ENCODE peak calls at places on chromosome 19, in six cellular contexts. V is Panc1, P is HCT116, B is K562, J is H1, F is SK-N-SH. I is an unnamed sample.

GRCh38 chr19:6576869-6577281 is 14.1 kb downstream of the CD70 start:
- DNase-seq in V (no peak), P (no peak), B (no peak), J (no peak), F (no peak), I (no peak)

GRCh38 chr19:12974301-12975220 is 5.2 kb downstream of the DAND5 start:
- DNase-seq in V (no peak), P (no peak), B (peak; percentile 67), J (no peak), F (peak; percentile 78), I (peak; percentile 35)

GRCh38 chr19:11821474-11821873 is 7.4 kb downstream of the ZNF440 start:
- DNase-seq in V (no peak), P (no peak), B (peak; percentile 52), J (no peak), F (no peak), I (no peak)

GRCh38 chr19:12543855-12544254 is 7.4 kb downstream of the ZNF564 start:
- DNase-seq in V (no peak), P (no peak), B (peak; percentile 22), J (no peak), F (no peak), I (no peak)

GRCh38 chr19:46404039-46404883 is 9.1 kb downstream of the CCDC8 start:
- DNase-seq in V (no peak), P (no peak), B (peak; percentile 39), J (peak; percentile 83), F (no peak), I (peak; percentile 69)

GRCh38 chr19:39512964-39513363 is 2.0 kb upstream of the SELENOV start:
- DNase-seq in V (no peak), P (no peak), B (no peak), J (no peak), F (no peak), I (no peak)

GRCh38 chr19:54525636-54526035 is 23.0 kb downstream of the LAIR2 start:
- DNase-seq in V (no peak), P (no peak), B (no peak), J (no peak), F (no peak), I (peak; percentile 19)

GRCh38 chr19:49363265-49364082 is at the start of gene DKKL1:
- DNase-seq in V (peak; percentile 94), P (peak; percentile 99), B (peak; percentile 98), J (peak; percentile 100), F (peak; percentile 89), I (peak; percentile 96)

GRCh38 chr19:610071-610800 is 20.6 kb downstream of the HCN2 start:
- DNase-seq in V (no peak), P (no peak), B (no peak), J (no peak), F (no peak), I (no peak)
- TF ChIP-seq SIN3A in V (no peak), P (no peak), B (no peak), J (no peak), F (no peak), I (no peak)

DNA sequence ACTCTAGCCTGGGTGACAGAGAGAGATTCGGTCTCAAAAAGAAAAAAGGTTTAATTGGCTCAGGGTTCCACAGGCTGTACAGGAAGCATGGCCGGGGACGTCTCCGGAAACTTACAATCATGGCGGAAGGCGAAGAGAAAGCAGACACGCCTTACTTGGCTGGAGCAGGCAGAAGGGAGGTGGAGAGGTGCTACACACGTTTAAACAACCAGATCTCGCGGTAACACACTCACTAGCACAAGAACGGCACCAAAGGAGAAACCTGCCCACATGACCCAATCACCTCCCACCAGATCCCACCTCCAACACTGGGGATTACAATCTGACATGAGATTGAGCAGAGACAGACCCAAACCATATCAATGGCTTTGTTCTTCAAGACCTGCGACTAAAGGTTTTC is 12.8 kb downstream of the CASP14 start:
- DNase-seq in V (no peak), P (no peak), B (no peak), J (no peak), F (no peak), I (no peak)
- TF ChIP-seq SIN3A in V (no peak), P (no peak), B (no peak), J (no peak), F (no peak), I (no peak)

GRCh38 chr19:45133661-45134060 is 27.1 kb downstream of the NKPD1 start:
- DNase-seq in V (no peak), P (no peak), B (no peak), J (no peak), F (no peak), I (no peak)

GRCh38 chr19:45130236-45130635 is 30.5 kb downstream of the NKPD1 start:
- DNase-seq in V (no peak), P (no peak), B (no peak), J (no peak), F (no peak), I (peak; percentile 23)

GRCh38 chr19:45128109-45128508 is 32.7 kb downstream of the NKPD1 start:
- DNase-seq in V (no peak), P (no peak), B (no peak), J (no peak), F (no peak), I (no peak)

GRCh38 chr19:45128806-45129205 is 32.0 kb downstream of the NKPD1 start:
- DNase-seq in V (no peak), P (no peak), B (no peak), J (no peak), F (no peak), I (no peak)

GRCh38 chr19:45130888-45131615 is 29.7 kb downstream of the NKPD1 start:
- DNase-seq in V (no peak), P (peak; percentile 19), B (no peak), J (no peak), F (no peak), I (peak; percentile 73)
- TF ChIP-seq SIN3A in V (no peak), P (no peak), B (no peak), J (no peak), F (no peak), I (no peak)

DNA sequence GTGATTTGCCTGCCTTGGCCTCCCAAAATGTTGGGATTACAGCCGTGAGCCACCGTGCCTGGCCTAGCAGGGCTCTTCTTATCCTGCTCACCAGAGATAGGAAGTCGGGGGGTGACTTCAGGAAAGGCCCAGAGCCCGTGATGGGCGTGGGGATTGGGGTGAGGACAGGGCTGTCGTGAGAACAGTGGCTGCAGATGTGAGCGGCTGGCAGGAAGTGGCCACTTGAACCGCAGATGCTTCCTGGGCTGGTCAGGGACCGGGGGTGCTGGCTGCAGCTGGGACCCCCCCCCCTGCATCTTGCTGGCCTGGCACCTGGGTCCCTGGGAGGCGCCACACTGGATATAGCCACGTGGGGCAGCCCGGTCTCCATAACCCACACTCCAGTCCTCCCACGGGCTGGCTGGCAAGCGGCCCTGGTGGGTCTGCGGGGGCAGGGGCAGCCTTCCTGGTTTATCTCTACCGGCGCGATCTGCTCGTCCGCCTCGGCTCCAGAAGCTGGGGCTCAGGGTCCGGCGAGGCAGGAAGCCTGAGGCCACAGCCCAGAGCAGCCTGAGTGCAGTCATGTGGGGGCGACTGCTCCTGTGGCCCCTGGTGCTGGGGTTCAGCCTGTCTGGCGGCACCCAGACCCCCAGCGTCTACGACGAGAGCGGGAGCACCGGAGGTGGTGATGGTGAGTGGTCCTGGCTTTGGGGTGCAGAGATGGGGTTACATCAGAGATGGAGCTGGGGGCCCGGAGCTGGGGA is at the start of gene F2RL3:
- DNase-seq in V (no peak), P (no peak), B (peak; percentile 81), J (no peak), F (peak; percentile 71), I (no peak)
- TF ChIP-seq SIN3A in V (no peak), P (no peak), B (no peak), J (no peak), F (no peak), I (no peak)

GRCh38 chr19:18263324-18264215 is 10.7 kb downstream of the IQCN start:
- DNase-seq in V (no peak), P (no peak), B (no peak), J (no peak), F (no peak), I (no peak)

GRCh38 chr19:18262917-18263316 is 11.3 kb downstream of the IQCN start:
- DNase-seq in V (no peak), P (no peak), B (peak; percentile 44), J (no peak), F (no peak), I (no peak)

GRCh38 chr19:18264956-18265610 is 9.2 kb downstream of the IQCN start:
- DNase-seq in V (no peak), P (no peak), B (no peak), J (no peak), F (no peak), I (no peak)

GRCh38 chr19:18265611-18265981 is 8.7 kb downstream of the IQCN start:
- DNase-seq in V (no peak), P (no peak), B (no peak), J (no peak), F (no peak), I (no peak)

DNA sequence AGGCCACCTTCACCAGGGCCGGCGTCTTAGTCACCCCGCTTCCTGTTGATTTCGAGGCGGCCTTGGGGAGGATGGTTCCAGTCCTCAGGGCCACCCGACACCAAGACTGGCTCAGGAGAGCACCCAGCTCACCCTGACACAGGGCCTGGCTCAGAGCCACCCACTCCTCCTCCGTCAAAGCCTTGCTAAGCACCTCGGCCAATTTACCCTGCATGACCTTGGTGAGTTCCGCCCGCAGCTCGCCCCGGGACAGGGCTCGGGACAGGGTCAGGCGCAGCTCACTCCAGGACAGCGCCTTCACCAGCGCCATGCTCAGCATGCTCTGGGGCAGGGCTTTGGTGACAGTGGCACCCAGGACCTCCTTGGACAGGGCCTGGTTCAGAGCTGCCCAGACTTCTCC is 9.8 kb downstream of the IQCN start:
- DNase-seq in V (no peak), P (no peak), B (no peak), J (no peak), F (no peak), I (peak; percentile 13)
- TF ChIP-seq SIN3A in V (no peak), P (no peak), B (no peak), J (no peak), F (no peak), I (no peak)

GRCh38 chr19:33702606-33703437 is 81.1 kb downstream of the CHST8 start:
- DNase-seq in V (no peak), P (no peak), B (no peak), J (no peak), F (peak; percentile 10), I (no peak)
- TF ChIP-seq SIN3A in V (no peak), P (no peak), B (no peak), J (no peak), F (no peak), I (no peak)